ENCODE peak calls at places on chromosome 7, in four cellular contexts. B is adipocyte, E is astrocyte of the spinal cord, X is cardiac fibroblast. F is an unnamed sample.

GRCh38 chr7:13851756-13852155 is 137.7 kb downstream of the ETV1 start:
- DNase-seq in B (peak), E (peak), X (peak), F (peak)

GRCh38 chr7:28630350-28630749 is 218.0 kb downstream of the CREB5 start:
- DNase-seq in B (peak), E (peak), X (no peak), F (peak)

GRCh38 chr7:98119257-98119918 is 12.7 kb downstream of the LMTK2 start:
- DNase-seq in B (peak), E (peak), X (peak), F (peak)

GRCh38 chr7:123864966-123865365 is 20.0 kb downstream of the HYAL4 start:
- DNase-seq in B (peak), E (peak), X (peak), F (no peak)

GRCh38 chr7:105990726-105991465 is 27.8 kb downstream of the CDHR3 start:
- DNase-seq in B (peak), E (no peak), X (peak), F (peak)

GRCh38 chr7:130009848-130010688 is 41.1 kb downstream of the ZC3HC1 start:
- DNase-seq in B (peak), E (peak), X (peak), F (peak)

GRCh38 chr7:123410273-123410928 is 124.0 kb downstream of the IQUB start:
- DNase-seq in B (peak), E (peak), X (peak), F (no peak)

GRCh38 chr7:90955641-90956207 is 308.5 kb upstream of the FZD1 start:
- DNase-seq in B (no peak), E (no peak), X (no peak), F (no peak)

GRCh38 chr7:45937301-45937700 is 16.2 kb upstream of the IGFBP3 start:
- DNase-seq in B (peak), E (no peak), X (no peak), F (peak)

GRCh38 chr7:123096976-123097375 is 101.5 kb upstream of the TAS2R16 start:
- DNase-seq in B (no peak), E (no peak), X (no peak), F (no peak)

GRCh38 chr7:13041368-13041988 is 354.0 kb downstream of the ARL4A start:
- DNase-seq in B (no peak), E (no peak), X (no peak), F (no peak)

GRCh38 chr7:92667816-92668540 is 77.8 kb upstream of the FAM133B start:
- DNase-seq in B (no peak), E (peak), X (peak), F (no peak)

GRCh38 chr7:119514326-119514725 is 758.6 kb upstream of the KCND2 start:
- DNase-seq in B (no peak), E (no peak), X (peak), F (no peak)

GRCh38 chr7:138459300-138460175 is 521 bp upstream of the TRIM24 start:
- DNase-seq in B (peak), E (peak), X (peak), F (peak)

GRCh38 chr7:115924398-115924797 is 106.2 kb downstream of the TFEC start:
- DNase-seq in B (no peak), E (no peak), X (no peak), F (no peak)

GRCh38 chr7:76354981-76355730 is 3.6 kb downstream of the YWHAG start:
- DNase-seq in B (no peak), E (no peak), X (no peak), F (no peak)

GRCh38 chr7:94779070-94779469 is 123.1 kb upstream of the SGCE start:
- DNase-seq in B (no peak), E (no peak), X (no peak), F (no peak)

GRCh38 chr7:131388126-131388525 is 60.5 kb downstream of the MKLN1 start:
- DNase-seq in B (no peak), E (no peak), X (no peak), F (no peak)

GRCh38 chr7:119172043-119172442 is 947.5 kb downstream of the ANKRD7 start:
- DNase-seq in B (no peak), E (no peak), X (no peak), F (no peak)

GRCh38 chr7:158611541-158611940 is 23.9 kb upstream of the PTPRN2 start:
- DNase-seq in B (no peak), E (no peak), X (no peak), F (no peak)

GRCh38 chr7:84510501-84510900 is 315.9 kb upstream of the SEMA3A start:
- DNase-seq in B (peak), E (peak), X (peak), F (peak)

GRCh38 chr7:74365320-74366022 is 76.3 kb downstream of the CLIP2 start:
- DNase-seq in B (no peak), E (peak), X (peak), F (peak)

GRCh38 chr7:158275711-158276413 is 311.8 kb downstream of the PTPRN2 start:
- DNase-seq in B (no peak), E (no peak), X (no peak), F (no peak)

GRCh38 chr7:105656922-105657521 is 75.7 kb upstream of the EFCAB10 start:
- DNase-seq in B (peak), E (no peak), X (peak), F (no peak)

GRCh38 chr7:24738577-24738976 is 18.7 kb downstream of the GSDME start:
- DNase-seq in B (no peak), E (no peak), X (no peak), F (no peak)

GRCh38 chr7:128171342-128171918 is 69.6 kb upstream of the LEP start:
- DNase-seq in B (no peak), E (no peak), X (no peak), F (no peak)

GRCh38 chr7:157775560-157776332 is 438.9 kb downstream of the DNAJB6 start:
- DNase-seq in B (no peak), E (no peak), X (no peak), F (no peak)

GRCh38 chr7:86833360-86833759 is 189.7 kb downstream of the GRM3 start:
- DNase-seq in B (no peak), E (no peak), X (no peak), F (no peak)

GRCh38 chr7:100678291-100678984 is 4.9 kb downstream of the GNB2 start:
- DNase-seq in B (no peak), E (no peak), X (no peak), F (no peak)

GRCh38 chr7:100674441-100675407 is 1.2 kb downstream of the GNB2 start:
- DNase-seq in B (peak), E (peak), X (no peak), F (no peak)

GRCh38 chr7:100677308-100678095 is 4.0 kb downstream of the GNB2 start:
- DNase-seq in B (no peak), E (no peak), X (no peak), F (no peak)

GRCh38 chr7:100675581-100676350 is 2.2 kb downstream of the GNB2 start:
- DNase-seq in B (peak), E (peak), X (peak), F (peak)

GRCh38 chr7:100676501-100677306 is 3.2 kb downstream of the GNB2 start:
- DNase-seq in B (no peak), E (no peak), X (no peak), F (no peak)
- H3K4me3 ChIP-seq in B (peak), E (peak), X (peak), F (peak)

DNA sequence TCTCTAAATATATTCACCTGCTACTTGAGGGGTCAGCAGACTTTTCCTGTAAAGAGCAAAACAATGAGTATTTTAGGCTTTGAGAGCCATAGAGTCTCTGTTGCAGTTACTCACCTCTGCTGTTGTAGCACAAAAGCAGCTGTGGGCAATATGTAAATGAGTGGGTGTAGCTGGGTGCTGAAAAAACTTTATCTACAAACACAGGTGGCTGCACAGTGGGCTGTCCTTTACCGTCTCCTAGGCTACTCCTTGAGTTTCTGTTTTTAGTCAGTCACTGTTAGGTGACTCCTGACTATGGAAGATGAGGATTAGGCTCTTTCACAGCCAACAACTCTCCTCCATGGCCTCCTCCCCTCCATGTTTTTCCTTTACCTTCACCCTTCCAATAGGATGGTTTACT is 286.1 kb upstream of the C7orf33 start:
- DNase-seq in B (no peak), E (no peak), X (no peak), F (no peak)
- H3K4me3 ChIP-seq in B (no peak), E (no peak), X (no peak), F (no peak)

GRCh38 chr7:4745971-4746919 is 29.2 kb upstream of the AP5Z1 start:
- DNase-seq in B (peak), E (peak), X (peak), F (peak)
- H3K4me3 ChIP-seq in B (peak), E (peak), X (no peak), F (peak)

DNA sequence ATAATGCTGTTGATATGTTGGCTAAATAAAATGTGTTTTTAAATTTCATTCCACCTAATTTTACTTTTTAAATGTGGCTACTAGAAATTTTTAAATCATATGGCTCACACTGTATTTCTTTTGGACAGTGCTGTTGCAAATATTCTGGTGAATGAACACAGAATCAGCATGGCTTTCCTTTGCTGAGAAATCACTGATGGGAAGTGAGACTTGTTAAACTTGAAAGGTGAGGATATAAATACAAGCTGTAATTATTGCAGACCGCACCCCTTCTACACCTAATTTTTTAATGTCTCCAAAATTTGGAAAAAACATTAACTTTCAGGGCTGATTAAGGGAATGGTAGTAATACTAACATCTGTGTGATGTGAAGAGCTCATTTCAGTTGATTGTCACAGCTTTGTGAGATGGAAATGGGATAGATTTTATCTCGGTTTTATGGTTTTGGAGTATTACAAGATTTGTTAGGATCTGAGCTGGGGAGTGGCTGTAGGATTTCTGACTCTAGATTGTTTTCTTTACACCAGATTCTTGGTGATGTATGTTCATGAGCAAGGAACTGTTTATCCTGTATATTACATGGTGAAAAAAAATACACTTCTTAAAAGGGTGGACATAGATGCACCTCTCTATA is 1.3 kb downstream of the MIOS start:
- DNase-seq in B (no peak), E (no peak), X (no peak), F (no peak)
- H3K4me3 ChIP-seq in B (peak), E (peak), X (no peak), F (peak)

GRCh38 chr7:151726875-151727578 is 149.9 kb downstream of the PRKAG2 start:
- DNase-seq in B (no peak), E (no peak), X (no peak), F (no peak)

GRCh38 chr7:151725844-151726770 is 150.8 kb downstream of the PRKAG2 start:
- DNase-seq in B (no peak), E (no peak), X (no peak), F (no peak)

GRCh38 chr7:151728286-151728660 is 148.6 kb downstream of the PRKAG2 start:
- DNase-seq in B (no peak), E (no peak), X (no peak), F (no peak)

GRCh38 chr7:151728746-151729145 is 148.2 kb downstream of the PRKAG2 start:
- DNase-seq in B (no peak), E (no peak), X (no peak), F (no peak)

GRCh38 chr7:151727579-151728285 is 149.2 kb downstream of the PRKAG2 start:
- DNase-seq in B (peak), E (peak), X (peak), F (peak)
- H3K4me3 ChIP-seq in B (no peak), E (no peak), X (no peak), F (no peak)

DNA sequence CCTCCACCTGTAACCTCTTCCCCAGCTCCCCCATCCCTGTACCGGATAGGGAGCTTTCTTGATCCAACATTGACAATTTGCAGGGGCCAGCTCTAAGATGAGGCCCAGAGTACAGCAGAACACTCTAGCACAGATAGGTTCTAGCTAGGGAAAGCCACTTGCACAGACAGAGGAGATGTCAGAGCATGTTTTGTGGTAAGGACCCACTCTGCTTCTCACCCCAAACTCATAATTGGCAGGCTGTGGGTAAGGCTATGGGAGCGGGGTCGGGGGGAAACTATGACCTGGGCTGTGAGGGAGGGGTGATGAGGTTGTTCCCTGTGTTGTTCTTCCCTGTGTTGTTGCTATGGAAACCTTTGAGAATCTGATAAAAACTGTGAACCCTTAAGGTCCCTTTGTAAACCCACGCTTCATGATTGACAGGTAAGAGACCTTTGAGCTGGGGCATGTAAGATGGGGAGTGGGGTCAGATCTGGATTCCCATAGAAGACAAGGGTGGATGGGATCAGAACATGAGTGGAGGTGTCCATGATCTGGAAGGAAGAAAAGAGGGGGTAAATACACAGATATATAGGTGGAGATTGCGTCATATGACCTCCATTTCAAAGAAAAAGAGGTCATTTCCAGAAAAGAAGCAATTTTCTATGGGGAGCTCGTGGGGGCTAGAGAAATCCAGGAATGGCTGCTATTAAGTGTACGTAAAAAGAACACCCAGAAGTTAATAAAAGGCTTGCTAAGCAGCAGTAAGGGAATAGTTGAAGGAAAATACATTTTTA is 4.0 kb downstream of the CALD1 start:
- DNase-seq in B (no peak), E (peak), X (peak), F (no peak)
- H3K4me3 ChIP-seq in B (peak), E (peak), X (no peak), F (peak)

F was measured in AG10803.